ENCODE peak calls at places on chromosomes 7 and 10, in ten cellular contexts. Q is uterus, I is WERI-Rb-1, V is heart right ventricle, Z is AG09309, T is fibroblast of mammary gland, M is GM23338, F is stomach, D is NT2/D1, W is OCI-LY7. P is an unnamed sample.

GRCh38 chr7:132650498-132650897 is 74.2 kb upstream of the PLXNA4 start:
- DNase-seq in Q (no peak), I (no peak), V (no peak), Z (peak), T (peak), M (peak), F (no peak), D (no peak), W (no peak), P (peak)

GRCh38 chr7:101848168-101848951 is 30.9 kb downstream of the CUX1 start:
- DNase-seq in Q (no peak), I (no peak), V (no peak), Z (no peak), T (no peak), M (no peak), F (no peak), D (no peak), W (no peak), P (no peak)

GRCh38 chr10:35613597-35614226 is 8.6 kb downstream of the GJD4 start:
- DNase-seq in Q (no peak), I (peak), V (no peak), Z (no peak), T (peak), M (peak), F (no peak), D (no peak), W (no peak), P (peak)

GRCh38 chr7:99997545-99998137 is 17.8 kb upstream of the ZKSCAN1 start:
- DNase-seq in Q (peak), I (no peak), V (peak), Z (no peak), T (peak), M (peak), F (peak), D (peak), W (no peak), P (peak)

GRCh38 chr10:118870467-118871243 is 115.9 kb upstream of the CACUL1 start:
- DNase-seq in Q (peak), I (peak), V (no peak), Z (peak), T (peak), M (peak), F (no peak), D (peak), W (no peak), P (peak)

GRCh38 chr7:16989883-16990413 is 108.2 kb upstream of the AGR3 start:
- DNase-seq in Q (peak), I (no peak), V (peak), Z (peak), T (peak), M (no peak), F (peak), D (no peak), W (no peak), P (peak)

GRCh38 chr10:105718207-105718995 is 1077.3 kb downstream of the SORCS3 start:
- DNase-seq in Q (no peak), I (no peak), V (no peak), Z (no peak), T (no peak), M (no peak), F (no peak), D (no peak), W (no peak), P (no peak)

GRCh38 chr10:71390921-71391690 is 5.6 kb upstream of the CDH23 start:
- DNase-seq in Q (no peak), I (no peak), V (no peak), Z (no peak), T (no peak), M (no peak), F (no peak), D (no peak), W (no peak), P (no peak)

GRCh38 chr7:90726120-90726519 is 130.0 kb downstream of the CDK14 start:
- DNase-seq in Q (no peak), I (no peak), V (no peak), Z (no peak), T (peak), M (no peak), F (no peak), D (no peak), W (no peak), P (peak)

GRCh38 chr7:115559877-115560276 is 470.7 kb downstream of the TFEC start:
- DNase-seq in Q (no peak), I (no peak), V (no peak), Z (no peak), T (no peak), M (no peak), F (no peak), D (no peak), W (no peak), P (no peak)

GRCh38 chr10:1116051-1116450 is 59.9 kb downstream of the WDR37 start:
- DNase-seq in Q (no peak), I (no peak), V (no peak), Z (no peak), T (no peak), M (no peak), F (no peak), D (no peak), W (no peak), P (no peak)

GRCh38 chr10:112816033-112816430 is 134.0 kb upstream of the TCF7L2 start:
- DNase-seq in Q (no peak), I (no peak), V (no peak), Z (no peak), T (no peak), M (no peak), F (no peak), D (no peak), W (no peak), P (peak)

GRCh38 chr10:79158402-79159097 is 89.8 kb downstream of the ZMIZ1 start:
- DNase-seq in Q (peak), I (no peak), V (no peak), Z (no peak), T (no peak), M (peak), F (no peak), D (peak), W (no peak), P (no peak)

GRCh38 chr7:56174346-56175085 is 58.3 kb upstream of the NUPR2 start:
- DNase-seq in Q (no peak), I (no peak), V (no peak), Z (no peak), T (no peak), M (no peak), F (no peak), D (no peak), W (no peak), P (no peak)
- H3K4me3 ChIP-seq in Q (peak), I (no peak), V (peak), Z (no peak), T (no peak), M (no peak), F (peak), D (no peak), W (no peak), P (no peak)

DNA sequence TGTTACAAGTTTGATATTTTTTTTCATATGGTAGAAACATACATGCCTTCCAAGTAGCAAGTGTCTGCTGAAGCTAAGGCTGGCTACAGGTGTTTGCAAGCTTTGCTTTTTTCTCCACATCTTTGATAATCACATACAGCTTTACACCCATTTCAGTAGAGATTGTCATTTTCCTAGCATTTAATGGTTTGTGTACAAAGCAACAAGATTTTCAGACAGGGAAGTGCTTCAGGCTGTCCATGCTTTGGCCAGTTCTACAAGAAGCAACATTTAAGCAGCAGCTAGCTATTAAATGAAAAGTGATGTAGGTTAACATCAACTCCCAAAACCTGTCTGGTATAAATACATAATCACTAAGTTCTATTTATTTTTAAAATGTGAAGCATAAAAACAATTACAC is 2.3 kb downstream of the HDAC9 start:
- DNase-seq in Q (no peak), I (no peak), V (no peak), Z (no peak), T (no peak), M (no peak), F (no peak), D (no peak), W (no peak), P (no peak)
- H3K4me3 ChIP-seq in Q (peak), I (no peak), V (peak), Z (no peak), T (no peak), M (no peak), F (no peak), D (no peak), W (peak), P (no peak)

GRCh38 chr10:131902211-131902610 is 1.4 kb downstream of the PPP2R2D start:
- DNase-seq in Q (no peak), I (no peak), V (no peak), Z (no peak), T (no peak), M (no peak), F (no peak), D (no peak), W (peak), P (no peak)

GRCh38 chr10:131901181-131901829 is 497 bp downstream of the PPP2R2D start:
- DNase-seq in Q (peak), I (no peak), V (peak), Z (no peak), T (peak), M (peak), F (peak), D (no peak), W (peak), P (peak)

GRCh38 chr10:131900350-131901152 is at the start of gene PPP2R2D:
- DNase-seq in Q (peak), I (peak), V (peak), Z (peak), T (peak), M (peak), F (peak), D (peak), W (peak), P (peak)

GRCh38 chr10:131905279-131905595 is 4.4 kb downstream of the PPP2R2D start:
- DNase-seq in Q (no peak), I (no peak), V (no peak), Z (no peak), T (no peak), M (no peak), F (no peak), D (no peak), W (no peak), P (no peak)

DNA sequence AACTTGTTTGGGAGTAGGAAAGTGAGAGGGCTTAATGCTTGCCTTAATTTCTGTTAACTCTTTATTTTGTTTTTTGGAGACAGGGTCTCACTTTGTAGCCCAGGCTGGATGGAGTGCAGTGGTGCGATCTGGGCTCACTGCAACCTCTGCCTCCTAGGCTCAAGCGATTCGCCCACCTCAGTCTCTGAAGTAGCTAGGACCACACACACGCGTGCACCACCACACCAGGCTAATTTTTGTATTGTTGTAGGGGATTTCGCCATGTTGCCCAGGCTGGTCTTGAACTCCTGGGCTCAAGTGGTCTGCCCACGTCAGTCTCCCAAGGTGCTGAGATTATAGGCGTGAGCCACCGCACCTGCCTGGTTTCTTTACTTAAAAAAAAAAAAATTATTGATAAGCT is 1.9 kb downstream of the PPP2R2D start:
- DNase-seq in Q (no peak), I (no peak), V (no peak), Z (no peak), T (no peak), M (no peak), F (no peak), D (no peak), W (no peak), P (no peak)
- H3K4me3 ChIP-seq in Q (no peak), I (no peak), V (peak), Z (no peak), T (no peak), M (peak), F (no peak), D (no peak), W (peak), P (no peak)

GRCh38 chr7:143898810-143899209 is 3.2 kb downstream of the TCAF1 start:
- DNase-seq in Q (no peak), I (no peak), V (no peak), Z (no peak), T (no peak), M (no peak), F (no peak), D (no peak), W (no peak), P (no peak)

GRCh38 chr7:143896667-143897066 is 5.3 kb downstream of the TCAF1 start:
- DNase-seq in Q (no peak), I (no peak), V (no peak), Z (no peak), T (no peak), M (no peak), F (no peak), D (no peak), W (no peak), P (no peak)

GRCh38 chr7:143901360-143901709 is 641 bp downstream of the TCAF1 start:
- DNase-seq in Q (peak), I (no peak), V (peak), Z (no peak), T (peak), M (no peak), F (peak), D (peak), W (no peak), P (peak)

GRCh38 chr7:143901710-143902587 is at the start of gene TCAF1:
- DNase-seq in Q (peak), I (peak), V (peak), Z (peak), T (peak), M (peak), F (peak), D (peak), W (peak), P (peak)

DNA sequence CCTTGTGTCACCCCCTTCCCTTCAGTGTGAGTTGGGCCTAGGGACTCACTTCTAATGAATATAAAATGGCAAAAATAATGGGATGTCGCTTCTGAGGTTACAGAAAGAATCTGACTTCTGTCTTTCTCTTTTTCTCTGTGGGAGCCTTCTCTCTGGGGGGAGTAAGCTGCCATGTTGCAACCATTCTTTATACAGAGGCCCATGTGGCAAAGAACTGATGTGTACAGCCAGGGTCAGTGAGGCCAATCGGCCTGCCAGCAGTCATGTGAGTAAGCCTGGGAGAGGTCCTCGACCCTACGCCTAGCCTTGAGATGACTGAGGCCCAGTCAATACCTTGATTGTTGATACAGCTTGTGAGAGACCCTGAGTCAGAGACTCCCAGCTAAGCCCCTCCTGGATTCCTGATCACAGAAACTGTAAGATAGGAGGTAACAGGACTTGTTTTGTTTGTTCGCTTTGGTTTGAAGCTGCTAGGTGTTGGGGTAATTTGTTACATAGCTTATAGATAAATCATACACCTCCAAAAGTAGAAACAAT is 1.7 kb downstream of the TCAF1 start:
- DNase-seq in Q (no peak), I (no peak), V (no peak), Z (no peak), T (peak), M (no peak), F (no peak), D (no peak), W (no peak), P (peak)
- H3K4me3 ChIP-seq in Q (no peak), I (peak), V (peak), Z (no peak), T (peak), M (peak), F (peak), D (peak), W (no peak), P (peak)

DNA sequence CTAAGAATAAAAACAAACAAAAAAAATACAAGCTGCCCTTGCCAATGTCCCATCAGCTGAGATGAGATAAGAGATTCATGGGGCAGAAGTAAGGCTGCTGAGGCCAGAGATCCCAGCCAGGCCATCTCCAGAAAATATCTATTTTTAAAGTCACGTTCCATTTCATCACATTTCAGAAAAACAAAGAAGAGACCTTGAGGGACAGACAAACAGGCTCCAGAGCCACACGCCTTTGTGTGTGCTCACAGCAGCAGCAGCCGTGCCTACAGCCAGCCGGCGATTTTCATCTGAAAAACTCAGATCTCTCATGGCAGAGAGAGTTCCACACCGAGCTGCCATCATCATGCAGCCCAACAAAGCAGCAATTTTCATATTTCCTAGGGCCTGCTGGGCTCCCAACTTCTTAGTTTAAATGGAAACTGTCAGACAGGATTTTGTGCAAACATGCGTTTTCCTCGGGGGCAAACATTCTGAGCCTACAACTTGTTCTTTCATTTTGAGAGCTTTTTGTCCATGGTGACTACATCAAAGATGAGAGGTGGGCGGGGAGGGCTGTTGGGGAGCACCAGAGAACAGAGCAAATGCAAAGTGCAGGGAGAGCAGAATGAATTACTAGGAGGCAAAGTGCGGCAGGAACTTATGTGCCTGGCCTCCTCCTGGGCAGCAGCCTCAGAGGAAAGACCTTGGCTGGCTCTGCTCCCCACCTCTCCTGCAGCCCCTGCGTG is 38.8 kb downstream of the DLG5 start:
- DNase-seq in Q (no peak), I (no peak), V (no peak), Z (no peak), T (no peak), M (no peak), F (no peak), D (no peak), W (no peak), P (peak)
- H3K4me3 ChIP-seq in Q (peak), I (no peak), V (peak), Z (no peak), T (peak), M (peak), F (no peak), D (no peak), W (no peak), P (peak)

DNA sequence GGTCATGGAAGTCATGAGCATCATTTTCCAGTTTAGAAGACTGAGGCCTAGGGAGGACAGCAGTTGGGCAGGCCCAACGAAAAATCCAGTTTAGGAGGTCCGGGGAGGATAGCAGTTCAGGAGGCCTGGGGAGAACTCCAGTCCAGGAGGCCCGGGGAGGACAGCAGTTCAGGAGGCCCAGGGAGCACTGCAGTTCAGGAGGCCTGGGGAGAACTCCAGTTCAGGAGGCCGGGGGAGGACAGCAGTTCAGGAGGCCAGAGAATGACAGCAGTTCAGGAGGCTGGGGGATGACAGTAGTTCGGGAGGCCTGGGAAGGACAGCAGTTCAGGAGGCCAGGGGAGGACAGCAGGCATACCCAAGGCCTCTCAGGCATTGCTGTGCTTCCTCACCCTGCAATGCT is 453.4 kb downstream of the LRMDA start:
- DNase-seq in Q (no peak), I (no peak), V (no peak), Z (no peak), T (no peak), M (no peak), F (no peak), D (no peak), W (no peak), P (no peak)
- H3K4me3 ChIP-seq in Q (no peak), I (no peak), V (no peak), Z (no peak), T (no peak), M (no peak), F (no peak), D (no peak), W (no peak), P (no peak)

DNA sequence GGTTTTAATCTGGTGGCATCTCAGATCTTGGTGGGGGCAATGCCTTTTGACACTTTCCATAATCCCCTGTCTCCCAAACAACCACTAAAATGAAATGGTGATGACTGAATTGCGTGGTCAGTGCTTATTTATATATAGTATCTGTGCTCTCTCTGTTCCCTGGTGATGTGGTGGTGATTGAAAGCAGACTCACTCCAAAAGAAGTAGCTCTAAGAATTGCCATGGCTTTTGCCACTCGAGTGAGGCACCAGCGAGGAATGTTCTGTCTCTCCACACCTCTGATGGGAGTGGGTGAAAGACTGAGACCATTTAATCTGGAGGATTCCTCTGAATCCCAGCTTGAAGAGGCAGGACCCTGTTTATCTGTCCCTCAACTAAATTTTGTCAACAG is 2.8 kb downstream of the DUSP5 start:
- DNase-seq in Q (peak), I (no peak), V (no peak), Z (no peak), T (peak), M (no peak), F (no peak), D (no peak), W (no peak), P (peak)
- H3K4me3 ChIP-seq in Q (no peak), I (no peak), V (peak), Z (peak), T (peak), M (peak), F (peak), D (no peak), W (no peak), P (peak)

GRCh38 chr10:122476034-122476695 is 14.8 kb downstream of the HTRA1 start:
- DNase-seq in Q (no peak), I (no peak), V (no peak), Z (no peak), T (no peak), M (peak), F (no peak), D (no peak), W (no peak), P (no peak)
- H3K4me3 ChIP-seq in Q (no peak), I (no peak), V (no peak), Z (no peak), T (no peak), M (no peak), F (no peak), D (no peak), W (no peak), P (no peak)

GRCh38 chr10:62058476-62058875 is 157.0 kb downstream of the ARID5B start:
- DNase-seq in Q (no peak), I (no peak), V (no peak), Z (no peak), T (peak), M (no peak), F (no peak), D (no peak), W (no peak), P (no peak)
- H3K4me3 ChIP-seq in Q (no peak), I (no peak), V (no peak), Z (no peak), T (no peak), M (no peak), F (peak), D (no peak), W (no peak), P (peak)

GRCh38 chr7:27677912-27678612 is 15.4 kb upstream of the HIBADH start:
- DNase-seq in Q (no peak), I (no peak), V (no peak), Z (peak), T (peak), M (no peak), F (no peak), D (no peak), W (no peak), P (peak)
- H3K4me3 ChIP-seq in Q (no peak), I (no peak), V (no peak), Z (no peak), T (no peak), M (no peak), F (no peak), D (no peak), W (no peak), P (no peak)